ENCODE peak calls at places on chromosomes 16 and 17, in seven cellular contexts. U, H, V, N, B, X and O are unnamed samples. For H3K4me1, the result is how much of the 10 kb centered on the place peaks cover.

GRCh38 chr17:56548661-56549060 is 44.8 kb upstream of the NOG start:
- DNase-seq in X (no peak), N (no peak), B (no peak), U (no peak), H (no peak), V (no peak), O (no peak)

GRCh38 chr16:57152096-57153093 is 33.4 kb downstream of the PSME3IP1 start:
- DNase-seq in X (peak), V (no peak), U (no peak), N (no peak), B (no peak), H (no peak), O (no peak)

GRCh38 chr16:70630960-70631745 is 15.2 kb upstream of the IL34 start:
- DNase-seq in U (no peak), H (no peak), X (no peak), B (no peak), N (no peak), V (no peak), O (no peak)

GRCh38 chr17:76202516-76202915 is 37.8 kb downstream of the RNF157 start:
- DNase-seq in X (no peak), H (no peak), B (no peak), U (no peak), N (no peak), V (no peak), O (no peak)

GRCh38 chr17:47742319-47743181 is 9.5 kb downstream of the TBX21 start:
- DNase-seq in N (peak), H (peak), V (no peak), U (no peak), X (peak), B (peak), O (peak)

GRCh38 chr16:53129281-53130192 is 74.7 kb downstream of the CHD9 start:
- DNase-seq in X (peak), H (peak), N (peak), V (no peak), B (no peak), U (no peak), O (no peak)

GRCh38 chr16:68298907-68299515 is 11.7 kb downstream of the SLC7A6OS start:
- DNase-seq in X (peak), V (no peak), B (no peak), N (no peak), U (no peak), H (no peak), O (no peak)

GRCh38 chr17:54944796-54945195 is 23.7 kb downstream of the COX11 start:
- DNase-seq in X (no peak), N (no peak), V (no peak), U (no peak), H (no peak), B (no peak), O (no peak)

GRCh38 chr16:57544129-57544653 is 1.7 kb downstream of the ADGRG5 start:
- DNase-seq in B (peak), H (no peak), X (no peak), U (peak), V (no peak), N (no peak), O (no peak)

GRCh38 chr17:76547183-76547641 is 7.4 kb downstream of the PRCD start:
- DNase-seq in H (peak), B (no peak), V (no peak), X (peak), U (no peak), N (peak), O (peak)

GRCh38 chr17:9895923-9896322 is 9.1 kb downstream of the RCVRN start:
- DNase-seq in V (no peak), U (no peak), X (no peak), N (no peak), H (no peak), B (no peak), O (no peak)

GRCh38 chr16:49130397-49130796 is 151.2 kb downstream of the CBLN1 start:
- DNase-seq in H (no peak), U (no peak), V (no peak), X (no peak), B (no peak), N (no peak), O (no peak)

GRCh38 chr17:7060165-7060890 is 16.4 kb upstream of the SLC16A11 start:
- DNase-seq in H (peak), X (peak), N (no peak), U (no peak), B (no peak), V (peak), O (no peak)

GRCh38 chr17:31225831-31226230 is 71.2 kb downstream of the OMG start:
- DNase-seq in B (no peak), H (no peak), U (no peak), V (no peak), N (no peak), X (no peak), O (no peak)

GRCh38 chr17:73342057-73342522 is 30.3 kb upstream of the CDC42EP4 start:
- DNase-seq in N (peak), U (peak), H (no peak), B (peak), X (no peak), V (no peak), O (peak)

GRCh38 chr17:40485851-40486512 is 15.4 kb downstream of the TNS4 start:
- DNase-seq in V (peak), U (no peak), N (no peak), H (no peak), B (no peak), X (peak), O (no peak)

GRCh38 chr16:106623-107324 is 28.7 kb downstream of the MPG start:
- DNase-seq in U (no peak), H (peak), X (peak), N (peak), B (peak), V (peak), O (peak)

GRCh38 chr16:69554495-69554894 is 11.3 kb upstream of the NFAT5 start:
- DNase-seq in X (no peak), N (no peak), B (no peak), V (no peak), U (no peak), H (peak), O (no peak)

GRCh38 chr16:84740596-84741071 is 40.8 kb downstream of the USP10 start:
- DNase-seq in N (no peak), V (no peak), U (no peak), H (no peak), X (peak), B (no peak), O (no peak)

GRCh38 chr16:75931043-75931442 is 204.8 kb upstream of the CPHXL start:
- DNase-seq in N (no peak), B (no peak), U (no peak), H (no peak), V (no peak), X (no peak), O (no peak)

GRCh38 chr16:17397499-17397891 is 73.3 kb downstream of the XYLT1 start:
- DNase-seq in B (no peak), H (peak), U (no peak), V (no peak), N (peak), X (peak), O (no peak)

GRCh38 chr16:4510131-4510530 is 28.4 kb downstream of the CDIP1 start:
- DNase-seq in B (no peak), V (no peak), X (no peak), N (no peak), H (no peak), U (no peak), O (no peak)

GRCh38 chr16:10581507-10581906 is 1.1 kb upstream of the EMP2 start:
- DNase-seq in V (no peak), U (no peak), B (no peak), N (no peak), X (no peak), H (no peak), O (no peak)
- H3K4me1 ChIP-seq in V (under half), U (under half), B (under half), N (under half), X (half or more), H (under half), O (under half)

DNA sequence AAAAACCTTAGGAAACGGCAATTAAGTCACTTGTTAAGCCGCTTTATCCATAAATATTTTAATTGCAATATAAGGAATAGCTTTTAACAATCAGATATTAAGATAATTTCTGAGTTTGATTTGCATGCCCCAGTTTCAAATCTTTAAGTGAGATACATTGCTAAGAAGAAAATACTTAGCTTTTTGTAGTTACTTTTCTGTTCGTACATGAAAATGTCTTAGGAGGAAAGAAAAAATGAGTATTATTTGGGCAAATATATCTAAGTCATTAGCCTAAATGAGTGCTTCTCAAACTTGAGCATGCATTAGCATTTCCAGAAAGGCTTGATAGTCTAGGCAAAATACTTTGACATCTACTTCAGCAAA is 6.4 kb downstream of the ZNF207 start:
- DNase-seq in V (no peak), N (no peak), B (no peak), X (no peak), U (no peak), H (no peak), O (no peak)
- H3K9ac ChIP-seq in V (no peak), N (no peak), B (no peak), X (no peak), U (no peak), H (no peak), O (no peak)

DNA sequence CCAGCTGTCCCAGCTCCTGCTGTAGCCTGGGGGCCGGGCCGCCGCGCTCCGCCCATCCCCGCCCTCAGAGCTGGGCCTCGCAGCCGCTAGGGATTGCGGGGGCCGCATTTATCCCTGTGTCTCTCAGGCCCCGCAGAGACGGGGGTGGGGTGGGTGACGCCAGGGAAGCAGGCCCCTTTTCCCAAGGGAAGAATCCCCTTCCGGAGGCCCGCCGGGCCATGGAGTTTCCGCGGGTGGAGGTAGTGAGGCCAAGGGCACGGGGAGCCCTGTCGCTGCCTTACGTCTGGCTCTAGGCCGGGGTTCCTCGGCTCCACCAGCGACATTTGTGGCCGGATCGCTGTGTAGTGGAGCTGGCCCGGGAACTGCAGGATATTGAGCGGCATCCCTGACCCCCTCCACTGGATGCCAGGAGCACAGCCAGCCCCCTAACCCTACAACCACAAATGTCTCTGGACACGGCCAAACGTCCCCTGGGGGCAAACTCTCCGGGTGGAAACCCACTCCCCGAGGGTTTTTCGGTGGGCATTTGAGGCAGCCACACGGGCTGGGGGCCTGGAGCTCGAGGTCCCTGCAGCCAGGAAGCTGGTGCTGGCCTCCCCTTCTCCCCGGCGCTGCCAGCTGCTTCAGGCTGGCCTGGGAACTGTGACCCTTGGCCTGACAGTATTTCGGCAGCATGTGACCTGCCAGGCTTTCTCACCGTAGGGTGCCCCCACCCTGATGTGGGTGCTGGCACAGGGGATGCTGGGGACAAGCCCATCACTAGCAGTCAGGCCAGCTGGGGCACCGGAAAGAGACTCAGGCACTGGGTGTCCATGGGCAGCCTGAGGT is 12.0 kb upstream of the CD300A start:
- DNase-seq in N (no peak), H (no peak), V (peak), B (peak), U (no peak), X (peak), O (peak)
- TF ChIP-seq YY1 in N (no peak), H (no peak), V (no peak), B (no peak), U (no peak), X (peak), O (no peak)

GRCh38 chr17:20728181-20728580 is 148.7 kb downstream of the CDRT15L2 start:
- DNase-seq in N (no peak), U (no peak), B (no peak), H (no peak), V (no peak), X (no peak), O (no peak)
- H3K4me1 ChIP-seq in N (under half), U (under half), B (under half), H (under half), V (under half), X (under half), O (under half)

GRCh38 chr17:60720763-60721531 is 43.3 kb downstream of the BCAS3 start:
- DNase-seq in V (peak), X (peak), N (peak), H (peak), U (peak), B (peak), O (peak)
- H3K9ac ChIP-seq in V (no peak), X (no peak), N (peak), H (no peak), U (no peak), B (no peak), O (no peak)

GRCh38 chr16:1884155-1884760 is 12.3 kb upstream of the MEIOB start:
- DNase-seq in X (peak), U (no peak), N (peak), V (peak), H (peak), B (no peak), O (no peak)
- TF ChIP-seq YY1 in X (no peak), U (no peak), N (no peak), V (no peak), H (no peak), B (no peak), O (no peak)

DNA sequence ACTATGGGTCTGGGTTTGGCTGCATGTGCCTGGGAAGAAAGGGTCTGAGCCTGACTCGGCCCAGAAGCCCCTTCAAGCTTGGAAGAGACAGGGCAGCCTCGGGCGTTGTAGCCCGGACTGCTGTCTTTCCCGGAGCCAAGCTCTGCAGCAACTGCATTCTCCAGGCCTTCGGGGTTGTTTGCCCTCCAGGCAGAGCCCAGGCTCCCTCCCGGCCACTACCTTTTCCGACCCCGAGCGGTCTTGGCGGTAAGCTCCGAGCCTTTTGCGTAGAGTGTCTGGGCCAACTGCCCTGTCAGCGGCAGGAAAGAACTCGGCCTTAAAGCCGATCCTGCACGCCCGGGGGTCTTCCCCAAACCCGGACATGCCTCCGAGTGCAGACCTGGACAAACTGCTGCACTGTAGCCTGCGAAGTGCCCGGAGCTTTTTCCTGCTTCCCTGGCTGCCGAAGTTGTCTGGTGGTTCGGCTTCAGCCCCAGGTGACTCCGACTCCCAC is 1.3 kb downstream of the LHX1 start:
- DNase-seq in N (no peak), V (no peak), B (no peak), U (no peak), X (no peak), H (no peak), O (no peak)
- H3K4me1 ChIP-seq in N (under half), V (under half), B (half or more), U (under half), X (half or more), H (under half), O (under half)

DNA sequence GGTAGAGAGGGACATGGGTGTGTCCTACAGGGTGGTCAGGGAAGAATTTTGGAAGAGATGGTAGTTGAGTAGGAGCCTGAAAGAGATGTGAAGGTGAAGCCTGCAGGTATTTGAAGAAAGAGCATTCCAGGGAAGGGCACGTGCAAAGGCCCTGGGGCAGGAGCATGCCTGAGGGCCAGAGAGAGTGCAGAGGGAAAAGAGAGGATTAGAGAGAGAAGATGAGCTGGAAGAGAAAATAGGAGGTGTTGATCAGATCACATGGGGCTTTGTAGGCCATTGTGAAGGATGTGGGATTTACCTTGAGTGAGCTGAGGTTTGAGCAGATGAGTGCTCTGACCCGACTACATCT is 455.0 kb downstream of the HAPSTR1 start:
- DNase-seq in B (no peak), V (no peak), U (no peak), N (no peak), X (no peak), H (no peak), O (no peak)
- H3K9ac ChIP-seq in B (no peak), V (no peak), U (no peak), N (no peak), X (no peak), H (no peak), O (no peak)

DNA sequence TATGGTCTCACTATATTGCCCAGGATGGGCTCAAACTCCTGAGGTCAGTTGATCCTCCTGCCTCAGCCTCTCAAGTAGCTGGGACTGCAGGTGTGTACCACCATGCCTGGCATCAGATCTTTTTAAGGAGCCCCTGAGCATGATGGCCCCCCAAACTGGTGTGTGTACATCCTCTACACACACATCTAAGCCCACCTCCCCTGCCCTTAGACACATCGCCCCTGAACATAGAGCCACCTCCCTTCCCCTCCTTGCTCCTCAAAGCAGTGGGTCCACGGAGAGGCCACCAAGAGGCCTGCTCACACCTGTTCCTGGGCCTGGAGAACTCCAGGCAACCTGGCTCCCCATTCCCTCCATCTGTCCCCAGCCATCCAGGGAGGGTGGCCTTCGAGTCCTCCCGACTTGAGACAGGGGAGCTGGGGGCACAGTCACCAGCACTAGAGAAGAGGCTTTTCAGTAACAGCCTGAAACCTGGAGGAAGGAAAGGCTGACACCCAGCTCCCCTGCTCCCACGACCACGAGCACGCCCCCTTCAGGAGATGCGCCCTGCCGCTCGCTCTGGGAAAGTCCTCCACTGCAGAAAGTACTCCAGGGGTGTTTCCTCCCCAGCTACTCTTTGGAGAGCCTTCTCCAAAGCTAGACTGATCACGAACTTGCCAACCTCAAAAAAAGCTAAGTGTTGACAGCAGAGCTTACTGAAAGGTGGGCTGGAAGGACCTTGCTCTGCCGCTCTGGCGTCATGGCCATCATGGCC is 12.6 kb upstream of the PRR29 start:
- DNase-seq in B (peak), X (no peak), U (no peak), V (no peak), H (no peak), N (no peak), O (no peak)
- TF ChIP-seq YY1 in B (no peak), X (no peak), U (no peak), V (no peak), H (no peak), N (no peak), O (no peak)